ENCODE peak calls at places on chromosomes 6 and 20, in four cellular contexts. Z, N, T and X are unnamed samples.

GRCh38 chr6:140987364-140988135 is 1145.2 kb upstream of the GJE1 start:
- DNase-seq in Z (no peak), T (no peak), N (no peak), X (no peak)

GRCh38 chr6:81814365-81815109 is 62.1 kb upstream of the TENT5A start:
- DNase-seq in T (peak), N (no peak), Z (no peak), X (no peak)

GRCh38 chr20:32441638-32442037 is 83.5 kb downstream of the ASXL1 start:
- DNase-seq in T (no peak), N (no peak), Z (no peak), X (no peak)

GRCh38 chr6:47248446-47248845 is 61.3 kb downstream of the TNFRSF21 start:
- DNase-seq in T (no peak), Z (no peak), N (no peak), X (no peak)

GRCh38 chr6:165819394-165819793 is 156.4 kb upstream of the PDE10A start:
- DNase-seq in Z (no peak), N (no peak), T (no peak), X (no peak)

GRCh38 chr6:32068867-32069266 is 30.7 kb downstream of the CYP21A2 start:
- DNase-seq in T (no peak), Z (no peak), N (no peak), X (no peak)

GRCh38 chr6:66558189-66558588 is 851.2 kb upstream of the EYS start:
- DNase-seq in Z (peak), N (no peak), T (no peak), X (no peak)

GRCh38 chr20:12925214-12925755 is 83.5 kb upstream of the SPTLC3 start:
- DNase-seq in T (peak), N (no peak), Z (peak), X (no peak)

GRCh38 chr6:158560787-158561246 is 926 bp downstream of the TMEM181 start:
- DNase-seq in Z (peak), T (peak), N (no peak), X (no peak)

GRCh38 chr6:22043284-22043962 is 253.4 kb downstream of the PRL start:
- DNase-seq in T (no peak), Z (no peak), N (no peak), X (no peak)

GRCh38 chr6:144712541-144712940 is 427.4 kb downstream of the UTRN start:
- DNase-seq in Z (no peak), N (no peak), T (no peak), X (no peak)

GRCh38 chr6:99588618-99589289 is 17.9 kb upstream of the PRDM13 start:
- DNase-seq in N (peak), Z (peak), T (peak), X (no peak)

GRCh38 chr6:162719528-162719927 is 8.0 kb downstream of the PRKN start:
- DNase-seq in N (no peak), Z (no peak), T (no peak), X (no peak)

GRCh38 chr6:108800510-108800909 is 47.7 kb upstream of the ARMC2 start:
- DNase-seq in T (no peak), Z (no peak), N (no peak), X (no peak)